ENCODE peak calls at places on chromosomes 16 and 17, in four cellular contexts. G, L, A and S are unnamed samples.

GRCh38 chr17:69913241-69914015 is 161.6 kb upstream of the KCNJ16 start:
- DNase-seq in A (no peak), G (no peak), L (no peak), S (no peak)

GRCh38 chr17:76515291-76515949 is 14.2 kb upstream of the RHBDF2 start:
- DNase-seq in A (no peak), L (no peak), G (peak), S (no peak)

GRCh38 chr17:74297941-74298340 is 23.9 kb downstream of the DNAI2 start:
- DNase-seq in A (no peak), L (no peak), G (no peak), S (no peak)

GRCh38 chr17:55238931-55239297 is 25.8 kb upstream of the HLF start:
- DNase-seq in L (peak), G (no peak), A (peak), S (peak)

GRCh38 chr16:51147776-51148673 is 3.0 kb downstream of the SALL1 start:
- DNase-seq in L (no peak), G (no peak), A (no peak), S (no peak)

GRCh38 chr17:13273744-13274295 is 256.0 kb upstream of the ELAC2 start:
- DNase-seq in G (no peak), L (no peak), A (no peak), S (no peak)

GRCh38 chr17:45790296-45790922 is 6.3 kb downstream of the CRHR1 start:
- DNase-seq in G (no peak), A (no peak), L (no peak), S (no peak)

GRCh38 chr16:66270333-66270927 is 96.1 kb upstream of the CDH5 start:
- DNase-seq in L (peak), G (no peak), A (peak), S (peak)

GRCh38 chr16:56389554-56389953 is 35.8 kb downstream of the AMFR start:
- DNase-seq in G (no peak), A (no peak), L (no peak), S (no peak)
- TF ChIP-seq TAF1 in G (no peak), A (no peak), L (no peak), S (no peak)

DNA sequence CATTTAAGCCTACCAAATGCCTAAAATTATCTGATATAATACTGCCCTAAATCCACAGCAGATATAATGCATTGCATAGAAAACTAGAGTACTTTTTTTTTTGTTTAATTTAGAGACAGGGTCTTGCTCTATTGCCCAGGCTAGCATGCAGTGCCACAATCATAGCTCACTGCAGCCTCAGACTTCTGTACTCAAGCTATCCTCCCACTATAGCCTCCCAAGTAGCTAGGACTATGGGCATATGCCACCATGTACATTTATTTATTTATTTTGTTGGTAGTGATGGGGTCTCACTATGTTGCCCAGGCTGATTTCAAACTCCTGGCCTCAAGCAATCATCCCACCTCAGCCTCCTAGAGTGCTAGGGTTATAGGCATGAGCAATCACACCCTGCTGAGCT is 20.0 kb downstream of the BRCA1 start:
- DNase-seq in G (no peak), L (no peak), A (no peak), S (no peak)
- TF ChIP-seq JUND in G (no peak), L (no peak), A (no peak), S (no peak)

DNA sequence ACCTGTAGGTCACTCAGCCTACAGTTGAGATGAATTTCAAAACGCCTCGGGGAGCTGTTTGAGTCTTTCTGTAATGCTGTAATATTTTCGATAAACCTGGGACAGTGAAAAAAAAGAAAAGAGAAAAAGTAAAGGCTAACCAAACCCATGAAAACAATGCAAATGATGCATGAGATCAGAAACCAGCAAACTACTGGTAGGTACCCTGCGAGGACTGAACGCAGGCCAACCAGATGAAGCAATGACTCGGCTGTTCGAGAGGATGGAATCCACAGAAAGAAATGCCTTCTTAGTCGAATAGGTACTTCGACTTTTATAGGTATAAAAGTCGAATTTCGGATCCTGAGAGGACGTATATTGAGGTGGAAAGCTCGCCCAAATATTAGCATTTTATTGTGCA is 509 bp upstream of the ATAD5 start:
- DNase-seq in G (no peak), A (no peak), L (no peak), S (peak)
- TF ChIP-seq MXI1 in G (no peak), A (no peak), L (no peak), S (no peak)

GRCh38 chr17:72338304-72338703 is 217.5 kb downstream of the SOX9 start:
- DNase-seq in G (no peak), A (no peak), L (no peak), S (no peak)
- TF ChIP-seq TAF1 in G (no peak), A (no peak), L (no peak), S (no peak)

DNA sequence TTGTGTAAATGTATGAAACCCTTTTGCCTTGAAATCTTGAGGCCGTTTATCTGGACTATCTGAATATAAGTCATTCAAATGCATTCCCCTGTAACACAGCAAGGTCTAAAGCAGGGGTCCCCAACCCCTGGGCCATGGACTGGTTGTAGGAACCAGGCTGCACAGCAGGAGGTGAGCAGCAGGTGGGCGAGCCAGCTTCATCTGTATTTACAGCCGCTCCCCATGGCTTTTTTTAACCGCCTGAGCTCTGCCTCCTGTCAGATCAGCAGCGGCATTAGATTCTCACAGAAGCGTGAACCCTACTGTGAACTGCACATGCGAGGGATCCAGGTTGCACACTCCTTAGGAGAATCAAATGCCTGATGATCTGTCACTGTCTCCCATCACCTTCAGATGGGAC is 24.1 kb downstream of the DNAH3 start:
- DNase-seq in G (no peak), L (no peak), A (no peak), S (no peak)
- TF ChIP-seq JUND in G (no peak), L (no peak), A (no peak), S (no peak)

GRCh38 chr17:37831492-37831891 is 86.6 kb upstream of the HNF1B start:
- DNase-seq in A (no peak), G (no peak), L (peak), S (no peak)
- TF ChIP-seq MXI1 in A (no peak), G (no peak), L (no peak), S (no peak)

GRCh38 chr16:68472581-68472980 is 24.3 kb upstream of the SMPD3 start:
- DNase-seq in A (no peak), G (no peak), L (no peak), S (no peak)

GRCh38 chr16:68469728-68470460 is 21.6 kb upstream of the SMPD3 start:
- DNase-seq in G (no peak), L (no peak), A (no peak), S (no peak)

GRCh38 chr16:68468849-68469248 is 20.5 kb upstream of the SMPD3 start:
- DNase-seq in A (no peak), G (no peak), L (no peak), S (no peak)

GRCh38 chr16:68473358-68474064 is 25.2 kb upstream of the SMPD3 start:
- DNase-seq in L (no peak), A (no peak), G (peak), S (no peak)

GRCh38 chr16:68470461-68471150 is 22.3 kb upstream of the SMPD3 start:
- DNase-seq in G (peak), A (no peak), L (no peak), S (no peak)
- TF ChIP-seq TAF1 in G (no peak), A (no peak), L (no peak), S (no peak)